ENCODE peak calls at places on chromosomes 3 and 15, in four cellular contexts. P is WTC11, S is HepG2, A is K562. Q is an unnamed sample.

GRCh38 chr15:41377978-41378377 is 24.3 kb downstream of the NDUFAF1 start:
- DNase-seq in P (no peak), S (no peak), A (no peak), Q (no peak)

GRCh38 chr3:145384307-145384706 is 776.7 kb downstream of the PLOD2 start:
- DNase-seq in P (no peak), S (no peak), A (no peak), Q (no peak)

GRCh38 chr3:84724877-84725276 is 233.9 kb upstream of the CADM2 start:
- DNase-seq in P (no peak), S (no peak), A (no peak), Q (no peak)

GRCh38 chr3:134314588-134315285 is 59.5 kb downstream of the AMOTL2 start:
- DNase-seq in P (no peak), S (no peak), A (no peak), Q (no peak)

GRCh38 chr15:73983211-73983727 is 8.8 kb downstream of the STOML1 start:
- DNase-seq in P (no peak), S (no peak), A (no peak), Q (no peak)

GRCh38 chr3:98901032-98901464 is 447 bp downstream of the DCBLD2 start:
- DNase-seq in P (peak; percentile 70), S (peak; percentile 32), A (peak; percentile 38), Q (no peak)

GRCh38 chr3:156044634-156044975 is 75.8 kb upstream of the KCNAB1 start:
- DNase-seq in P (no peak), S (no peak), A (no peak), Q (no peak)

GRCh38 chr3:140942221-140943104 is 827 bp downstream of the SLC25A36 start:
- DNase-seq in P (peak; percentile 79), S (peak; percentile 37), A (peak; percentile 34), Q (no peak)

GRCh38 chr3:185847506-185847905 is 22.7 kb upstream of the IGF2BP2 start:
- DNase-seq in P (no peak), S (no peak), A (no peak), Q (no peak)

GRCh38 chr3:101848326-101848725 is 988 bp upstream of the NFKBIZ start:
- DNase-seq in P (no peak), S (peak; percentile 92), A (no peak), Q (no peak)

GRCh38 chr3:31981206-31982181 is at the start of the genes OSBPL10 and ZNF860:
- DNase-seq in P (peak; percentile 74), S (peak; percentile 73), A (peak; percentile 16), Q (no peak)

GRCh38 chr3:46674031-46674592 is 19.4 kb downstream of the ALS2CL start:
- DNase-seq in P (peak; percentile 8), S (peak; percentile 12), A (peak; percentile 56), Q (no peak)

DNA sequence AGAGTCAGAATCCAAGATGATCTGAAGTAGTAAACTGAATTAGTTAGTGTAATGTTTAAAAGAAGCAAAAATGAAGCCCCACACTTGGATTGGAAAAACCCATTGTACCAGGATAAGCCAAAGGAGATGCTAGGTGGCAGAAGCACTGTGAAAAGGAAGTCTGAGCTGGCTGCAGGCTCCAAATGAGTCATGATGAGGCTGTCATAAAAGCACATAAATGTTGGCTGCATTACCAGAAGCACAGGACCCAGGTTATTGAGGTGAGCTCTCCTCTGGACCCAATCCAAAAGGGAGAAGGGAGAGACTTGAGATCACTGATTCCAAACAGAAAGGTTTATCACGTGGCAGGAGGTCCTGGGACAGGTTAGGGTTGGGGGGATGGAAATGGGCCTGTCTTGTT is 3.2 kb upstream of the ACAN start:
- DNase-seq in P (no peak), S (no peak), A (no peak), Q (no peak)
- TF ChIP-seq TCF7 in P (no peak), S (no peak), A (no peak), Q (no peak)

GRCh38 chr3:52051444-52051843 is 4.9 kb downstream of the DUSP7 start:
- DNase-seq in P (no peak), S (no peak), A (no peak), Q (no peak)

GRCh38 chr3:52054689-52055511 is 1.5 kb downstream of the DUSP7 start:
- DNase-seq in P (peak; percentile 58), S (no peak), A (peak; percentile 31), Q (no peak)

GRCh38 chr3:52053307-52054304 is 2.8 kb downstream of the DUSP7 start:
- DNase-seq in P (no peak), S (no peak), A (no peak), Q (peak; percentile 45)

GRCh38 chr3:52050571-52050970 is 5.8 kb downstream of the DUSP7 start:
- DNase-seq in P (no peak), S (no peak), A (no peak), Q (no peak)

DNA sequence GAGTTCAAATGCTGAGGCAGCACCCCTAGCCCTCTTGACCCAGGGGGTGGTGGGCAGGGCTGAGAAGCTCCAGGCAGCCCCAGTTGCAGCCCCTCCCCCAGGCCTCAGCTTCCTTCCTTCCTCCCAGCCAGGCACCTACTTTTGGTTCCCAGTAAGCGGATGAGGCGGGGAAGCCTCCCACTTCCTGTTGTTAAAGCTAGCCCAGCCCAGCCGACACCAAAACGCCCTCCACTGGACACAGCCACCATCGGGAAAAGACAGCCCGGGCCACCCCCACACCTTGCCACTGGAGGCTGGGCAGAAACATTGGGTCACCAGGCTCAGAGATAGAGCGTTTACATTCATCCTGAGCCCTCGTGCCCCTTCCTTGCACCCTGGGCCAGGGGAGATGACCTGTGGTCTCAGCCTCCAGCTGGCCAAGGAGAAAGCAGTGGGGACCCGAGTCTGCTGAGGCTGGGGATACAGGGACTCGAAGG is 3.5 kb downstream of the DUSP7 start:
- DNase-seq in P (peak; percentile 77), S (peak; percentile 53), A (peak; percentile 50), Q (peak; percentile 36)
- TF ChIP-seq TCF7 in P (no peak), S (no peak), A (no peak), Q (no peak)

DNA sequence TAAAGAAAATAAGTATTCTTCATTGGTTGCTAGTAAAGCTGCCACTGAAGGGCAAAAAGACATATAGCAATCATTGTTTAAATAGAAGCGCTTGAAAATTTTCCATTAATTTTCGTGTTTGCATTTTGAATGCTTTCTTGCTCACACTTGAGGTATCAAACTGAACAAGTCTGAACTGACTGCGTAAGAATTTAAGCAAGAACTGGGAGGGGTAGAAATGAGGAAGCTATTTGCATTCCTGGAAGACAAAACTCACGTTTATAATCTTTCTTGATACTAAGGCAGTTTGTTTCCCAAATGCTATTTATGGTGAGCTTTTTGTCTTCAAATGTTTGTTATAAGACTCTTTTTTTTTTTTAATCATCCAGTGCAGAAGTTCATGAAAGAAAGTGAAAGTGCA is 499.8 kb upstream of the TPRG1 start:
- DNase-seq in P (no peak), S (no peak), A (no peak), Q (no peak)
- TF ChIP-seq TCF7 in P (no peak), S (no peak), A (no peak), Q (no peak)

DNA sequence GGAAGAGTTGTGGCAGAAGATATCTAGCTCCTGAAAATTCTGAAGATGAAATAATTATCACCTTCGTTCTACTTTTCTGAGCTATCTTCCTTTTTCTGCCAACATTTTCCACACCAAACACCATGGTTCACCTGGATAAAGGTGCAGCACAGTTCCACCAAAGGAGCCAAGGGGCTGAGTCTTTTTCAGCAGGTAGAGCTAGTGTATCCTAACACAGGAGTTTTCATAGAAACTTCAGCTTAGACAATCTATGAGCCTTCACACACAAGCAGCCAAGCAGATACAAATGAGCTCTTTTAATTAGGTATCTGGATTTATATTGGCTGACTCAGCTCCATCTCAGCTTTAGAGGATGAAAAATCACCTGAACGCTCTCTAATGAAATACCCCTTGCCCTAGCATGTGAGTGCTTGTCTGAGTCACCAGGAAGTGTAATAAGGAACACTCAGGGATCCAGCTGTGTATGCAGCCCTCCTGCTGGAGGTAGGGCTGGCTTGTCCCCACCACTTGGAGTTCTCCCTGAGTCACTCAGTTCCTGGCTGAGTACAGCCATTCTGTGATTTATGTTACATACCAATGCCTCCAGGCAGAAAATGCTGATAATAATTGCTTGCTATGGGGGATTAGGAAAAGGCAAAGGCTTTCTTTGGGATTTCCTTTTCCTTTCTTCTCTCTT is 385.7 kb downstream of the LSAMP start:
- DNase-seq in P (peak; percentile 34), S (peak; percentile 1), A (peak; percentile 12), Q (no peak)
- TF ChIP-seq TCF7 in P (no peak), S (no peak), A (no peak), Q (no peak)

DNA sequence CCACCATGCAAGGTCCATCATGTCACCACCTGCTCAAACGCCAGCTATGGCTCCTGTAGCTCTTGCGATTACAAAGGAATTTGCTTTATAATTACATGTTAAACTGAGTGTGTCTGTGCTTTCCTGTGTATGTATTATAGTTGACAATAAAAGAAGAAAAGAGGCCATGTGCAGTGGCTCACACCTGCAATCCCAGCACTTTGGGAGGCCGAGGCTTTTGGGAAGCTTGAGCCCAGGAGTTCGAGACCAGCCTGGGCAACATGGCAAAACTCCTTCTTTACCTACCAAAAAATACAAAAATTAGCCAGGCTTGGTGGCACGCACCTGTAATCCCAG is 27.0 kb downstream of the ATRIP start:
- DNase-seq in P (no peak), S (no peak), A (no peak), Q (no peak)
- TF ChIP-seq TCF7 in P (no peak), S (no peak), A (no peak), Q (no peak)

DNA sequence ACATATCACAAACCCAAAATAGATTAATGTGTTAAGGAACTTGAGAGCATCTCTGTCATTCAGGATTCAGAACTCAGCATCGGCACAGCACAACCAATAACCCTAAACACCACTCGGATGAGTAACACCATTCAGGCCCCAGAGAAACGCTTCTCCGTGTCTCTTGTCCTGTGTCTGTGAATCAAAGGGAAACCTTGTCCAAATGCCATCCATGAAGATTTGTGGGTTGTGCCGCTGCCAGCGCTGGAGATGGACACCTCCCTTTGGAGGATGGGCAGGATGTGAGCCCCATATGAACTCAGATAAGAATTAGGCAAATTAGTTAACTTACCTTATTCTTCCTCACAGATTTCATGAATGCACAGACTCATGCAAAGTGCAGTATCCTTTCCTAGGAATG is 21.5 kb upstream of the TPM1 start:
- DNase-seq in P (no peak), S (no peak), A (no peak), Q (no peak)
- TF ChIP-seq TCF7 in P (no peak), S (no peak), A (no peak), Q (no peak)

GRCh38 chr15:63971427-63971805 is 74.9 kb downstream of the DAPK2 start:
- DNase-seq in P (peak; percentile 34), S (no peak), A (peak; percentile 53), Q (no peak)
- TF ChIP-seq TCF7 in P (no peak), S (no peak), A (no peak), Q (no peak)

Q was measured in GM12878.